ENCODE peak calls at places on chromosome 10, in six cellular contexts. One of them, this sample, is unnamed.

GRCh38 chr10:69494626-69495558 is 43.6 kb downstream of the TSPAN15 start:
- DNase-seq in retinal pigment epithelial cell: no peak
- DNase-seq in Peyer's patch: peak; percentile 38
- DNase-seq in cardiac muscle cell: no peak
- DNase-seq in mammary epithelial cell: no peak
- DNase-seq in GM06990: no peak
- DNase-seq in this sample: no peak

GRCh38 chr10:13590886-13591285 is 4.1 kb downstream of the PRPF18 start:
- DNase-seq in GM06990: no peak
- DNase-seq in mammary epithelial cell: no peak
- DNase-seq in Peyer's patch: no peak
- DNase-seq in cardiac muscle cell: no peak
- DNase-seq in retinal pigment epithelial cell: no peak
- DNase-seq in this sample: no peak

GRCh38 chr10:69382382-69383117 is 34.2 kb downstream of the TACR2 start:
- DNase-seq in cardiac muscle cell: no peak
- DNase-seq in retinal pigment epithelial cell: no peak
- DNase-seq in Peyer's patch: no peak
- DNase-seq in mammary epithelial cell: peak; percentile 87
- DNase-seq in GM06990: no peak
- DNase-seq in this sample: peak; percentile 96

GRCh38 chr10:128985036-128985435 is 482.0 kb upstream of the MGMT start:
- DNase-seq in Peyer's patch: no peak
- DNase-seq in retinal pigment epithelial cell: no peak
- DNase-seq in mammary epithelial cell: no peak
- DNase-seq in GM06990: no peak
- DNase-seq in cardiac muscle cell: no peak
- DNase-seq in this sample: no peak

GRCh38 chr10:59340279-59340678 is 22.1 kb downstream of the FAM13C start:
- DNase-seq in mammary epithelial cell: no peak
- DNase-seq in cardiac muscle cell: no peak
- DNase-seq in GM06990: no peak
- DNase-seq in retinal pigment epithelial cell: no peak
- DNase-seq in Peyer's patch: no peak
- DNase-seq in this sample: no peak

GRCh38 chr10:36662571-36662970 is 462.8 kb upstream of the ANKRD30A start:
- DNase-seq in GM06990: no peak
- DNase-seq in mammary epithelial cell: no peak
- DNase-seq in Peyer's patch: no peak
- DNase-seq in cardiac muscle cell: no peak
- DNase-seq in retinal pigment epithelial cell: no peak
- DNase-seq in this sample: no peak

GRCh38 chr10:78248651-78249464 is 215.2 kb downstream of the RPS24 start:
- DNase-seq in Peyer's patch: no peak
- DNase-seq in mammary epithelial cell: peak; percentile 6
- DNase-seq in cardiac muscle cell: no peak
- DNase-seq in retinal pigment epithelial cell: no peak
- DNase-seq in GM06990: no peak
- DNase-seq in this sample: no peak

GRCh38 chr10:6924166-6924565 is 344.1 kb upstream of the PRKCQ start:
- DNase-seq in GM06990: no peak
- DNase-seq in Peyer's patch: no peak
- DNase-seq in cardiac muscle cell: no peak
- DNase-seq in retinal pigment epithelial cell: no peak
- DNase-seq in mammary epithelial cell: peak; percentile 76
- DNase-seq in this sample: no peak

GRCh38 chr10:90604636-90605035 is 253.2 kb downstream of the HTR7 start:
- DNase-seq in retinal pigment epithelial cell: no peak
- DNase-seq in cardiac muscle cell: no peak
- DNase-seq in Peyer's patch: no peak
- DNase-seq in mammary epithelial cell: no peak
- DNase-seq in GM06990: no peak
- DNase-seq in this sample: no peak

GRCh38 chr10:15188629-15189028 is 20.1 kb upstream of the NMT2 start:
- DNase-seq in cardiac muscle cell: no peak
- DNase-seq in mammary epithelial cell: no peak
- DNase-seq in GM06990: no peak
- DNase-seq in retinal pigment epithelial cell: no peak
- DNase-seq in Peyer's patch: no peak
- DNase-seq in this sample: no peak

GRCh38 chr10:104831272-104831671 is 190.2 kb downstream of the SORCS3 start:
- DNase-seq in GM06990: no peak
- DNase-seq in cardiac muscle cell: no peak
- DNase-seq in mammary epithelial cell: no peak
- DNase-seq in retinal pigment epithelial cell: no peak
- DNase-seq in Peyer's patch: no peak
- DNase-seq in this sample: no peak

GRCh38 chr10:60425392-60426110 is 35.9 kb upstream of the ANK3 start:
- DNase-seq in GM06990: no peak
- DNase-seq in retinal pigment epithelial cell: peak; percentile 55
- DNase-seq in Peyer's patch: no peak
- DNase-seq in cardiac muscle cell: no peak
- DNase-seq in mammary epithelial cell: no peak
- DNase-seq in this sample: peak; percentile 54

GRCh38 chr10:12500406-12501303 is 151.3 kb downstream of the CAMK1D start:
- DNase-seq in retinal pigment epithelial cell: no peak
- DNase-seq in cardiac muscle cell: peak; percentile 58
- DNase-seq in mammary epithelial cell: no peak
- DNase-seq in Peyer's patch: no peak
- DNase-seq in GM06990: no peak
- DNase-seq in this sample: no peak

GRCh38 chr10:7409732-7410168 is 1.1 kb downstream of the SFMBT2 start:
- DNase-seq in Peyer's patch: no peak
- DNase-seq in mammary epithelial cell: no peak
- DNase-seq in retinal pigment epithelial cell: no peak
- DNase-seq in cardiac muscle cell: no peak
- DNase-seq in GM06990: no peak
- DNase-seq in this sample: no peak

GRCh38 chr10:126646101-126646500 is 24.4 kb downstream of the C10orf90 start:
- DNase-seq in mammary epithelial cell: peak; percentile 5
- DNase-seq in GM06990: no peak
- DNase-seq in retinal pigment epithelial cell: no peak
- DNase-seq in Peyer's patch: no peak
- DNase-seq in cardiac muscle cell: no peak
- DNase-seq in this sample: no peak

GRCh38 chr10:110344622-110345021 is 39.9 kb upstream of the SMNDC1 start:
- DNase-seq in cardiac muscle cell: no peak
- DNase-seq in mammary epithelial cell: no peak
- DNase-seq in GM06990: no peak
- DNase-seq in retinal pigment epithelial cell: no peak
- DNase-seq in Peyer's patch: no peak
- DNase-seq in this sample: no peak

GRCh38 chr10:103757531-103758293 is 97.7 kb downstream of the SH3PXD2A start:
- DNase-seq in Peyer's patch: peak; percentile 58
- DNase-seq in GM06990: no peak
- DNase-seq in mammary epithelial cell: peak; percentile 96
- DNase-seq in cardiac muscle cell: no peak
- DNase-seq in retinal pigment epithelial cell: no peak
- DNase-seq in this sample: peak; percentile 80

GRCh38 chr10:13528138-13528874 is 508 bp downstream of the BEND7 start:
- DNase-seq in Peyer's patch: peak; percentile 70
- DNase-seq in GM06990: no peak
- DNase-seq in cardiac muscle cell: peak; percentile 70
- DNase-seq in mammary epithelial cell: no peak
- DNase-seq in retinal pigment epithelial cell: no peak
- DNase-seq in this sample: no peak

GRCh38 chr10:125785831-125786230 is 10.2 kb upstream of the MMP21 start:
- DNase-seq in mammary epithelial cell: no peak
- DNase-seq in GM06990: no peak
- DNase-seq in cardiac muscle cell: no peak
- DNase-seq in retinal pigment epithelial cell: no peak
- DNase-seq in Peyer's patch: no peak
- DNase-seq in this sample: no peak

GRCh38 chr10:29950391-29950790 is 109.0 kb downstream of the JCAD start:
- DNase-seq in cardiac muscle cell: no peak
- DNase-seq in Peyer's patch: no peak
- DNase-seq in GM06990: no peak
- DNase-seq in retinal pigment epithelial cell: no peak
- DNase-seq in mammary epithelial cell: peak; percentile 77
- DNase-seq in this sample: no peak

GRCh38 chr10:114304566-114305421 is 65.7 kb downstream of the VWA2 start:
- DNase-seq in GM06990: peak; percentile 72
- DNase-seq in Peyer's patch: peak; percentile 70
- DNase-seq in mammary epithelial cell: no peak
- DNase-seq in retinal pigment epithelial cell: no peak
- DNase-seq in cardiac muscle cell: peak; percentile 58
- DNase-seq in this sample: no peak

GRCh38 chr10:44044549-44044948 is 340.3 kb downstream of the CXCL12 start:
- DNase-seq in GM06990: no peak
- DNase-seq in cardiac muscle cell: no peak
- DNase-seq in Peyer's patch: no peak
- DNase-seq in retinal pigment epithelial cell: no peak
- DNase-seq in mammary epithelial cell: no peak
- DNase-seq in this sample: no peak

GRCh38 chr10:44047361-44047760 is 337.5 kb downstream of the CXCL12 start:
- DNase-seq in GM06990: no peak
- DNase-seq in cardiac muscle cell: no peak
- DNase-seq in mammary epithelial cell: no peak
- DNase-seq in Peyer's patch: no peak
- DNase-seq in retinal pigment epithelial cell: no peak
- DNase-seq in this sample: no peak

GRCh38 chr10:44045020-44045419 is 339.9 kb downstream of the CXCL12 start:
- DNase-seq in retinal pigment epithelial cell: no peak
- DNase-seq in Peyer's patch: no peak
- DNase-seq in GM06990: no peak
- DNase-seq in mammary epithelial cell: no peak
- DNase-seq in cardiac muscle cell: no peak
- DNase-seq in this sample: no peak

GRCh38 chr10:44043646-44044368 is 341.1 kb downstream of the CXCL12 start:
- DNase-seq in retinal pigment epithelial cell: no peak
- DNase-seq in GM06990: no peak
- DNase-seq in Peyer's patch: no peak
- DNase-seq in mammary epithelial cell: no peak
- DNase-seq in cardiac muscle cell: no peak
- DNase-seq in this sample: no peak

DNA sequence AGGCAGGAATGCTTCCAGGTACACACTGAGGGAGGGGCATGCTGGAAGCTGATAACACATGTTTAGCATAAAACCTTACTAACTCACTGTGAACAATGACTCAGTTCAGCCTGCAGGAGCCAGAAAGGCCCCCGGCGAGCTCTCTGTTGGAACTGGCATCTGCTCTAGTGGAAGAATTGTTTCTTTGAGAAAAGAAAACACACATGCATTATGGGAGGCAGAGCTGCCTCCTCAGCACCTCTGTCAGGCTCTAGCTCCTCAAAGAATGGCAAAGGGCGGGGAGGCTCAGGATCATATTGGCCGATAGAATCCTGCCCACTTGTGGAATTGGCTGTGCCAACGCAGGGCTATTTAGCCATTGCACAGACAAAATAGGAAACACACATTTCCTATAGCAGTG is 338.3 kb downstream of the CXCL12 start:
- DNase-seq in GM06990: no peak
- DNase-seq in mammary epithelial cell: peak; percentile 73
- DNase-seq in retinal pigment epithelial cell: no peak
- DNase-seq in cardiac muscle cell: no peak
- DNase-seq in Peyer's patch: no peak
- DNase-seq in this sample: peak; percentile 80
- TF ChIP-seq CTCF in GM06990: no peak
- TF ChIP-seq CTCF in mammary epithelial cell: no peak
- TF ChIP-seq CTCF in retinal pigment epithelial cell: no peak
- TF ChIP-seq CTCF in cardiac muscle cell: no peak
- TF ChIP-seq CTCF in Peyer's patch: no peak
- TF ChIP-seq CTCF in this sample: peak; percentile 56

DNA sequence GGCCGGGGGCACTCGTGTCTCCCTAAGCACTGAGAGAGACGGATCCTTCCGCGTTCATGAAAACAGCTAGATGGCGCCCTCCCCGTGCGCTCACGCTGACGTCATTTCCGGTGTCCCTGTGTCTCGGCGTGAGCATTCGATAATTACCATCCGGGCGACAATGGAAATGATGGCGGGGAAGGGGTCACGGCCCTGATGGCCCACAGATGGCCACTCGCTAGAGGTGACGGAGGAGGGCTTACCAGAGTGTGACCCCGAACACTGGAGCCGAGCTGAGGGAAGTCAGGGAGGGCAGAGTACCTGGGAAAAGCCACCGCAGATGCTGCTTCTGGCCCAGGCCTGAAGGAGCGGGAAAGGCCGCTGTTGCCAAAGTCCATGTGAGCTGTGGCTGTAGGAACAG is 222.9 kb downstream of the TCERG1L start:
- DNase-seq in retinal pigment epithelial cell: no peak
- DNase-seq in GM06990: no peak
- DNase-seq in cardiac muscle cell: no peak
- DNase-seq in Peyer's patch: no peak
- DNase-seq in mammary epithelial cell: no peak
- DNase-seq in this sample: no peak
- TF ChIP-seq CTCF in retinal pigment epithelial cell: no peak
- TF ChIP-seq CTCF in GM06990: no peak
- TF ChIP-seq CTCF in cardiac muscle cell: no peak
- TF ChIP-seq CTCF in Peyer's patch: no peak
- TF ChIP-seq CTCF in mammary epithelial cell: no peak
- TF ChIP-seq CTCF in this sample: no peak

GRCh38 chr10:130109796-130110235 is 814 bp downstream of the C10orf143 start:
- DNase-seq in Peyer's patch: peak; percentile 58
- DNase-seq in cardiac muscle cell: peak; percentile 83
- DNase-seq in GM06990: peak; percentile 51
- DNase-seq in mammary epithelial cell: peak; percentile 67
- DNase-seq in retinal pigment epithelial cell: peak; percentile 54
- DNase-seq in this sample: peak; percentile 75

GRCh38 chr10:130110236-130111114 is at the start of gene C10orf143:
- DNase-seq in retinal pigment epithelial cell: peak; percentile 89
- DNase-seq in Peyer's patch: peak; percentile 100
- DNase-seq in mammary epithelial cell: peak; percentile 97
- DNase-seq in cardiac muscle cell: peak; percentile 97
- DNase-seq in GM06990: peak; percentile 98
- DNase-seq in this sample: peak; percentile 96

GRCh38 chr10:130112821-130113220 is 2.2 kb upstream of the C10orf143 start:
- DNase-seq in Peyer's patch: no peak
- DNase-seq in GM06990: no peak
- DNase-seq in cardiac muscle cell: no peak
- DNase-seq in retinal pigment epithelial cell: no peak
- DNase-seq in mammary epithelial cell: no peak
- DNase-seq in this sample: no peak

GRCh38 chr10:130111848-130112180 is 1.2 kb upstream of the C10orf143 start:
- DNase-seq in retinal pigment epithelial cell: no peak
- DNase-seq in Peyer's patch: no peak
- DNase-seq in mammary epithelial cell: no peak
- DNase-seq in GM06990: peak; percentile 30
- DNase-seq in cardiac muscle cell: no peak
- DNase-seq in this sample: no peak

GRCh38 chr10:130111115-130111847 is 651 bp upstream of the C10orf143 start:
- DNase-seq in mammary epithelial cell: peak; percentile 96
- DNase-seq in Peyer's patch: peak; percentile 95
- DNase-seq in retinal pigment epithelial cell: peak; percentile 93
- DNase-seq in cardiac muscle cell: peak; percentile 98
- DNase-seq in GM06990: peak; percentile 92
- DNase-seq in this sample: peak; percentile 98
- TF ChIP-seq CTCF in mammary epithelial cell: no peak
- TF ChIP-seq CTCF in Peyer's patch: no peak
- TF ChIP-seq CTCF in retinal pigment epithelial cell: no peak
- TF ChIP-seq CTCF in cardiac muscle cell: no peak
- TF ChIP-seq CTCF in GM06990: no peak
- TF ChIP-seq CTCF in this sample: no peak

DNA sequence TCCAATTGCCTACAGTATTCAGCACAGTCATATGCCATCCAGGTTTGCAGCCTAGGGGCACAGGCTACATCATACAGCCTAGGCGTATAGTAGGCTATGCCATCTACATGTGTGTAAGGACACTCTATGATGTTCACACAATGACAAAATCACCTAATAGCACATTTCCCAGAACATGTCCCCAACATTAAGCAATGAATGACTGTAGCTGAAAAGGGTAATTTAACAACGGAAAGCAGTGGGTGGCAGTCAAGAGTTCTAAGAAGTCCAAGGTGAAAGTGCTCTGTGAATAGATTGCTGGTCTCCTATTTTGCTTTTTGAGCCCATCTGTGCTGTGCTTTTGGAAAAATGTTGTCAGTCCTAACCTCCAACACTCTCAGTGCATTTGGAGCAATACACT is 162.6 kb downstream of the KLF6 start:
- DNase-seq in Peyer's patch: no peak
- DNase-seq in retinal pigment epithelial cell: no peak
- DNase-seq in cardiac muscle cell: no peak
- DNase-seq in mammary epithelial cell: no peak
- DNase-seq in GM06990: no peak
- DNase-seq in this sample: no peak
- TF ChIP-seq CTCF in Peyer's patch: no peak
- TF ChIP-seq CTCF in retinal pigment epithelial cell: no peak
- TF ChIP-seq CTCF in cardiac muscle cell: no peak
- TF ChIP-seq CTCF in mammary epithelial cell: no peak
- TF ChIP-seq CTCF in GM06990: no peak
- TF ChIP-seq CTCF in this sample: no peak